ENCODE peak calls at places on chromosomes 6 and 20, in seven cellular contexts. E is IMR-90, T is psoas muscle, H is osteoblast, X is neural progenitor cell, W is PC-3, R is uterus. D is an unnamed sample.

GRCh38 chr6:71394001-71394432 is 105.4 kb downstream of the OGFRL1 start:
- DNase-seq in W (peak; percentile 50), H (no peak), T (no peak), R (no peak), E (peak; percentile 63), X (no peak), D (no peak)

GRCh38 chr6:12605888-12606345 is 110.7 kb upstream of the PHACTR1 start:
- DNase-seq in W (peak; percentile 82), E (peak; percentile 75), R (no peak), H (peak; percentile 53), T (no peak), X (peak; percentile 85), D (peak; percentile 11)

GRCh38 chr20:62949887-62950286 is 2.6 kb upstream of the SLC17A9 start:
- DNase-seq in R (no peak), H (no peak), E (no peak), T (no peak), W (no peak), X (no peak), D (no peak)

GRCh38 chr6:106216527-106216926 is 109.0 kb downstream of the ATG5 start:
- DNase-seq in E (no peak), T (no peak), H (no peak), R (no peak), X (no peak), W (no peak), D (no peak)

GRCh38 chr6:36364669-36365479 is 22.6 kb downstream of the ETV7 start:
- DNase-seq in X (no peak), E (peak; percentile 53), H (no peak), W (no peak), T (no peak), R (no peak), D (no peak)

GRCh38 chr6:159279790-159280277 is 110.6 kb downstream of the FNDC1 start:
- DNase-seq in T (no peak), E (no peak), X (no peak), R (no peak), H (no peak), W (no peak), D (no peak)

GRCh38 chr6:16973071-16973470 is 128.8 kb upstream of the STMND1 start:
- DNase-seq in R (no peak), W (no peak), E (no peak), T (no peak), X (no peak), H (no peak), D (no peak)

GRCh38 chr6:57072108-57072507 is 17.9 kb upstream of the ZNF451 start:
- DNase-seq in T (no peak), H (no peak), R (no peak), X (no peak), W (no peak), E (no peak), D (no peak)

GRCh38 chr6:141259832-141260231 is 872.9 kb upstream of the GJE1 start:
- DNase-seq in H (no peak), X (no peak), E (no peak), W (no peak), R (no peak), T (no peak), D (no peak)

GRCh38 chr6:107554326-107554725 is 64.4 kb downstream of the SOBP start:
- DNase-seq in R (no peak), W (no peak), E (no peak), H (no peak), X (no peak), T (no peak), D (no peak)

GRCh38 chr6:162157157-162157556 is 570.4 kb downstream of the PRKN start:
- DNase-seq in T (no peak), X (no peak), H (no peak), R (no peak), E (no peak), W (no peak), D (no peak)

GRCh38 chr6:157078326-157078725 is 245.0 kb downstream of the TMEM242 start:
- DNase-seq in W (no peak), R (no peak), T (no peak), E (no peak), H (no peak), X (no peak), D (no peak)
- H3K4me1 ChIP-seq in W (peaks cover 11% of the 10 kb centered on the region), R (no peaks in the 10 kb centered on the region), T (peaks cover 51% of the 10 kb centered on the region), E (peaks cover 4% of the 10 kb centered on the region), H (peaks cover 11% of the 10 kb centered on the region), X (peaks cover 16% of the 10 kb centered on the region), D (peaks cover 4% of the 10 kb centered on the region)

GRCh38 chr20:51958636-51959542 is 156.6 kb upstream of the SALL4 start:
- DNase-seq in W (no peak), E (peak; percentile 39), T (no peak), X (peak; percentile 25), H (no peak), R (no peak), D (no peak)

GRCh38 chr20:51955756-51956155 is 153.4 kb upstream of the SALL4 start:
- DNase-seq in H (no peak), T (no peak), R (no peak), W (no peak), E (peak; percentile 65), X (no peak), D (no peak)

GRCh38 chr20:51958099-51958498 is 155.8 kb upstream of the SALL4 start:
- DNase-seq in H (no peak), R (no peak), X (no peak), W (no peak), E (no peak), T (no peak), D (no peak)

GRCh38 chr20:51950926-51951325 is 148.6 kb upstream of the SALL4 start:
- DNase-seq in W (no peak), T (no peak), E (no peak), H (no peak), X (no peak), R (no peak), D (no peak)

GRCh38 chr20:51953731-51954340 is 151.5 kb upstream of the SALL4 start:
- DNase-seq in H (no peak), R (no peak), X (no peak), E (no peak), W (no peak), T (no peak), D (no peak)
- H3K27ac ChIP-seq in H (no peak overlapping the region), R (no peak overlapping the region), X (no peak overlapping the region), E (no peak overlapping the region), W (no peak overlapping the region), T (no peak overlapping the region), D (no peak overlapping the region)

GRCh38 chr6:4162345-4162744 is 27.0 kb upstream of the ECI2 start:
- DNase-seq in E (no peak), R (no peak), X (peak; percentile 15), H (no peak), T (no peak), W (no peak), D (no peak)
- TF ChIP-seq CTCF in E (no peak), R (no peak), X (peak; percentile 15), H (no peak), T (no peak), W (peak; percentile 31), D (no peak)

GRCh38 chr6:133456439-133456838 is 215.3 kb downstream of the EYA4 start:
- DNase-seq in E (no peak), T (no peak), X (peak; percentile 50), R (no peak), W (no peak), H (no peak), D (no peak)
- H3K4me1 ChIP-seq in E (no peaks in the 10 kb centered on the region), T (peaks cover 4% of the 10 kb centered on the region), X (peaks cover 78% of the 10 kb centered on the region), R (no peaks in the 10 kb centered on the region), W (no peaks in the 10 kb centered on the region), H (no peaks in the 10 kb centered on the region), D (no peaks in the 10 kb centered on the region)

DNA sequence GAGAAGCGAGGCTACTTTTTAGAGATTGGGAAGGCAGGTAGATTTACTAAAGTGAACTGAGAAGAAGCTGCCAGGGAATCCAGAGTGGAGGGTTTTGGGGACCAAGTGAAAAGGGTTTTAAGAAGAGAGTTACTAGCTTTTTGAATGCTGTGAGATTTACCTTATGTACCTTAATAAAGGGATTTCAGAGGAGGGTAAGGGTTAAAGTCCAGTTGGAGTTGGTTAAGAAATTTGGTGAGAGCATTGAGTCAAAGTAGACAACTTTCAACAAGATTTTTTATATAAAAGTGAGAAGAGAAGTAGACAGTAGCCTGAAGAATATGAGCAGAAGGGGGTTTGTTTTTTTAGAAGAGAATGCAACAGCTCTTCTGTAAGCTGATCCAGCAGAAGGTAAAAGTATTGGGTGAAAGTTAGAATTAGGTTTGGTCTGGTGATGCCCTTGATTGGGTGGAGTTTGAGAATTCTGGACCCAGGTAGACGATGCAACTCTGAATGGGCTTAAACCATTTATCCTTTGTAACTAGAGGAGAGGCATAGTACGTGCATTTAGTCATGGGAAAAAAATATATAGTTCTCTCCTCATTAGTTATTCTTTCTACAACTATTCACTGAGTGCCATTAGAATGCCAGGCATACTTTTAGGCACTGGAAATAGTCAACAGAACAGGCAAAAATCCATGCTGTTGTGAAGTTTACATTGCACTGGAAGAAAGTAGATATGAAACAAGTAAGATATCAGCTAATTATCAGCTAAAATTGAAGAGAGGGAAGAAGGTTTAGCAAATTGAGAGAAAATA is 44.8 kb downstream of the ATRN start:
- DNase-seq in T (no peak), H (no peak), R (no peak), W (no peak), X (no peak), E (peak; percentile 50), D (no peak)
- H3K27ac ChIP-seq in T (no peak overlapping the region), H (no peak overlapping the region), R (no peak overlapping the region), W (no peak overlapping the region), X (no peak overlapping the region), E (no peak overlapping the region), D (no peak overlapping the region)

GRCh38 chr6:70298070-70298469 is 4.8 kb downstream of the COL9A1 start:
- DNase-seq in E (no peak), H (no peak), R (no peak), W (no peak), T (no peak), X (no peak), D (no peak)
- TF ChIP-seq CTCF in E (no peak), H (no peak), R (no peak), W (no peak), T (no peak), X (no peak), D (no peak)

GRCh38 chr6:110880651-110881050 is 6.1 kb downstream of the AMD1 start:
- DNase-seq in T (no peak), H (no peak), X (no peak), W (no peak), R (no peak), E (no peak), D (no peak)
- H3K4me1 ChIP-seq in T (peaks cover 69% of the 10 kb centered on the region), H (peaks cover 46% of the 10 kb centered on the region), X (peaks cover 30% of the 10 kb centered on the region), W (peaks cover 42% of the 10 kb centered on the region), R (peaks cover 11% of the 10 kb centered on the region), E (peaks cover 18% of the 10 kb centered on the region), D (peaks cover 55% of the 10 kb centered on the region)

GRCh38 chr20:52047811-52048302 is 143.7 kb downstream of the ZFP64 start:
- DNase-seq in R (no peak), H (no peak), E (peak; percentile 67), T (no peak), W (no peak), X (peak; percentile 57), D (no peak)
- H3K27ac ChIP-seq in R (no peak overlapping the region), H (peak overlapping the region; percentile 75), E (no peak overlapping the region), T (no peak overlapping the region), W (no peak overlapping the region), X (peak overlapping the region; percentile 97), D (no peak overlapping the region)

GRCh38 chr6:144063744-144064401 is 31.5 kb downstream of the SF3B5 start:
- DNase-seq in X (peak; percentile 92), T (peak; percentile 85), H (peak; percentile 93), W (peak; percentile 61), E (no peak), R (peak; percentile 54), D (peak; percentile 59)
- TF ChIP-seq CTCF in X (peak; percentile 41), T (no peak), H (no peak), W (peak; percentile 39), E (no peak), R (no peak), D (peak; percentile 14)